ENCODE peak calls at places on chromosomes 6 and 20, in five cellular contexts. R, O, L, X and J are unnamed samples.

GRCh38 chr20:17647391-17648305 is 34.4 kb downstream of the RRBP1 start:
- DNase-seq in R (no peak), O (no peak), L (no peak), X (no peak), J (no peak)

GRCh38 chr20:34891166-34892062 is 15.0 kb downstream of the ACSS2 start:
- DNase-seq in R (no peak), O (peak), L (no peak), X (no peak), J (no peak)

GRCh38 chr6:26327450-26328264 is 37.3 kb upstream of the BTN3A2 start:
- DNase-seq in R (peak), O (peak), L (no peak), X (peak), J (peak)

GRCh38 chr6:78031228-78031627 is 378.4 kb downstream of the MEI4 start:
- DNase-seq in R (no peak), O (no peak), L (no peak), X (no peak), J (no peak)

GRCh38 chr6:47419621-47420020 is 58.0 kb upstream of the CD2AP start:
- DNase-seq in R (no peak), O (no peak), L (no peak), X (no peak), J (no peak)

GRCh38 chr6:156590482-156590881 is 186.7 kb upstream of the ARID1B start:
- DNase-seq in R (no peak), O (no peak), L (no peak), X (no peak), J (no peak)

GRCh38 chr6:13278991-13279390 is 49.3 kb downstream of the TBC1D7 start:
- DNase-seq in R (no peak), O (peak), L (no peak), X (no peak), J (no peak)

GRCh38 chr6:144519429-144519828 is 234.3 kb downstream of the UTRN start:
- DNase-seq in R (no peak), O (no peak), L (no peak), X (no peak), J (no peak)

GRCh38 chr6:91538622-91539021 is 951.8 kb upstream of the MAP3K7 start:
- DNase-seq in R (no peak), O (no peak), L (no peak), X (no peak), J (no peak)

GRCh38 chr6:144681334-144681733 is 396.2 kb downstream of the UTRN start:
- DNase-seq in R (no peak), O (no peak), L (no peak), X (no peak), J (no peak)

DNA sequence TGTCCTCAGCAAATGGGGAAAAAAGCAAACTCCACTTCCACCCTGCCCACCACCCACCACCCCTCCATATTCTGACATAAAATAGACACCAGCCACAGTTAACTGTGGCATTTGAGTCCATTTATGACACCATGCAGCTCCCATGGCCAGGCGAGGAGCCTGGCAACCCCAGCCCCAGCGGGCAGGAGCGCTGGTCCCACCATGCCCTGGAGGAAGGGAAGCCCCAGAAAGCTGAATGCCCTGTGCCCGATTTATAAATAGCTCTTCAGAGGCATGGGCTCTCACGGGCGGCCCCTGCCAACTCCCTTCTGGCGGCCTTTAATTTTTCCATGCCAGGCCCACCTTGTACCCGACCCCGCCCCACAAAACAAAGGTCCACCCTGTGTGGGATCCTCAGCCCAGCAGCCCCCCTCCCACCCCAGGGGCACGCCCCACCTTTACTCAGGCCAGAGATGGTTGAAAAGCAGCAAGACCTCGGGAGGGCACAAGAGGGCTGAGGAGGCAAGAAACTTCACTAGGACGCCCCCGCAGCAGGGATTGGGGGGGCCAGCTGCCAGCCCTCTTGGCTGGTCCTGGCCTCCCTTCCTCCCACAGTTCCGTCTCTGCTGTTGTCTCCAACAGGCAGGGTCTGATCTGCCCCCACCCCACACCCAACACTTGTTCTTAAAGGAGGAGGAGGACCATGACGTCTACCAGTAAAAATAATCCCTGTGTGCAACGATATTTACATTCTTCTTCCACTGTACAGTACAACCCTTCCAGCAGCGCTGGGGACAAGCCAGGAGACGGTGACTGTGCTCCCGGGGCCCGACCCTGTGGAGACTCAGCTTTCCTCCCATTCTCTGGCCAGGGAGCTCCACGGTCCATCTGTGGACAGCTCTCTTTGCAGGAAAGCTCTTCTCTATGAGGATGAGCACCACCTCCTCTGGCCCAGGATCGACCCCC is 115.6 kb upstream of the CDYL start:
- DNase-seq in R (no peak), O (no peak), L (no peak), X (no peak), J (no peak)
- TF ChIP-seq CTCF in R (no peak), O (no peak), L (no peak), X (no peak), J (no peak)

GRCh38 chr6:107077710-107078109 is 37.6 kb downstream of the BEND3 start:
- DNase-seq in R (no peak), O (no peak), L (no peak), X (no peak), J (no peak)

GRCh38 chr6:107079429-107079828 is 35.9 kb downstream of the BEND3 start:
- DNase-seq in R (no peak), O (no peak), L (no peak), X (no peak), J (no peak)

GRCh38 chr6:107083047-107083768 is 32.1 kb downstream of the BEND3 start:
- DNase-seq in R (no peak), O (no peak), L (no peak), X (no peak), J (no peak)

GRCh38 chr6:107082045-107082444 is 33.3 kb downstream of the BEND3 start:
- DNase-seq in R (no peak), O (no peak), L (no peak), X (no peak), J (no peak)

DNA sequence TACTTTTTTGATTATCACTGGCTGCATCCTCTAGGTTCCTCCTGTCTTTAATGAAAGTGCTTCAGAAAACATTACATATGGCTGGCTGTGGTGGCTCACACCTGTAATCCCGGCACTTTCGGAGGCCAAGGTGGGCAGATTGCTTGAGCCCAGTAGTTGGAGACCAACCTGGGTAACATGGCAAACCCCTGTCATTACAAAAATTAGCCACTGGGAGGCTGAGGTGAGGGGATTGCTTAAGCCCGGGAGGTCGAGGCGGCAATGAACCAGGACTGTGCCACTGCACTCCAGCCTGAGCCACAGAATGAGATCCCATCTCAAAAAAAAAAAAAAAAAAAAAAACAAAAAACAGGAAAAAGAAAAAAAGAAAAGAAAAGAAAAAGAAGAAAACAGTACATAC is 35.3 kb downstream of the BEND3 start:
- DNase-seq in R (no peak), O (no peak), L (no peak), X (no peak), J (no peak)
- TF ChIP-seq CTCF in R (peak), O (peak), L (no peak), X (no peak), J (peak)

DNA sequence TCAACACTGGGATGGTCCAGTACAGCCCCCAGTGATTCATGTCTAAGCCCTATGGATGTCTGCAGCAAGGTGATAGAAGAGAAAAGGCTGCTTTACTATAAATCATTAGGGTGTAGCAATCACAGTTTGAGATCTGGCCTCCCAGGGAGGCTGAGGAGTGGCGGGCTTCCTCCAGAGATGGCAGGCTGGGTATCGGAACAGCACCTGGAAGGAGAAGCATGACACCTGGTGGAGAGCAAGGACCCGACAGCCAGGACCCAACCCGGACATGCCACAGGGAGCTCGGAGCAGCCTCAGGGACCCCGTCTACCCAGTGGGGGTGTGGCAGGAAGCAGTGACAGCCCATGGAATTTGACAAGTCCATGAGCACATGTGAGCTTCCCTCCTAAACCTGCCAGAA is 114.8 kb upstream of the CD93 start:
- DNase-seq in R (peak), O (no peak), L (no peak), X (no peak), J (no peak)
- TF ChIP-seq CTCF in R (peak), O (peak), L (no peak), X (no peak), J (peak)

DNA sequence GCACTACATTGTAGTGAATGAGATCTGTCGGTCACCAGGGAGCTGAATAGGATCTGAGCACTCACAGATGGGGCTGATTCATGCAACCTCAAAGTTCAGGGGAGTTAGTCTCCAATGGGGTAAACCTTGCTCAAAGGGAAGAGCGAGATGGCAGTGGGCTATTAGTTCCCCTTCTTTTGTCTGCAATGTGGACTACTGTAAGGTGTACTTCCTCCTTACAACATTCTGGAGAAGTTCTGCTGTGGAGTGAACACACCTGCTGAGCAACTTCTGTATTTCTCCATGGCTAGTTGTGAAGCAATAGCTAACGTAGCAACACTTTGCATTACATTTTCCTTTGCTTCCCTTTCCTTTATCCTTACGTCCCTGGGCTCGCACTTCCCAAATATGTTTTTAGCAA is 134.3 kb upstream of the B3GAT2 start:
- DNase-seq in R (no peak), O (no peak), L (no peak), X (no peak), J (no peak)
- TF ChIP-seq CTCF in R (no peak), O (no peak), L (no peak), X (no peak), J (no peak)

GRCh38 chr6:79246891-79247290 is 12.4 kb upstream of the HMGN3 start:
- DNase-seq in R (no peak), O (no peak), L (no peak), X (no peak), J (no peak)

GRCh38 chr6:79249136-79249535 is 14.7 kb upstream of the HMGN3 start:
- DNase-seq in R (no peak), O (no peak), L (no peak), X (no peak), J (no peak)

GRCh38 chr6:79250559-79250958 is 16.1 kb upstream of the HMGN3 start:
- DNase-seq in R (no peak), O (no peak), L (no peak), X (no peak), J (no peak)

GRCh38 chr6:79250107-79250514 is 15.6 kb upstream of the HMGN3 start:
- DNase-seq in R (no peak), O (no peak), L (no peak), X (no peak), J (no peak)
- TF ChIP-seq CTCF in R (peak), O (peak), L (no peak), X (no peak), J (no peak)

GRCh38 chr6:42974919-42975505 is 4.0 kb downstream of the PEX6 start:
- DNase-seq in R (no peak), O (no peak), L (no peak), X (no peak), J (no peak)

GRCh38 chr6:42979523-42980177 is 669 bp upstream of the PEX6 start:
- DNase-seq in R (peak), O (peak), L (no peak), X (peak), J (no peak)

GRCh38 chr6:42981866-42982265 is 2.5 kb upstream of the PPP2R5D start:
- DNase-seq in R (no peak), O (no peak), L (no peak), X (no peak), J (no peak)

GRCh38 chr6:42978793-42979522 is at the start of gene PEX6:
- DNase-seq in R (peak), O (peak), L (peak), X (peak), J (peak)

DNA sequence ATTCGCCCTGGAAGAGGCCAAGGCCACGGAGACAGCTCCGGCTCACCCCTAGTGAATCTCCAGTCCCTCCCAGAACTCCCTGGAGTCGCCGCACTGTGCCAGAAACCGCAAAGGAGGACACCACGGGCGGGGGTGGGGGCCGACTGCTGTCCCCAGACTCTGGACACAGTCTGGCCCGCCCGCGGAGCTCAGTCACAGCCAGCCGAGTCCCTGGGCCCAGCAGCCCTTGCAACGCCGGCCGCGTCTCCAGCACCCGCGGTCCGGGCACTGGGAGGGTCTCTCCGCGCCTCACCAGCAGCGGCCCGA is 541 bp downstream of the PEX6 start:
- DNase-seq in R (no peak), O (no peak), L (no peak), X (no peak), J (no peak)
- TF ChIP-seq CTCF in R (no peak), O (no peak), L (no peak), X (no peak), J (no peak)

GRCh38 chr20:2340136-2340535 is 40.6 kb upstream of the TGM6 start:
- DNase-seq in R (no peak), O (no peak), L (no peak), X (no peak), J (no peak)
- TF ChIP-seq CTCF in R (no peak), O (no peak), L (no peak), X (no peak), J (no peak)

DNA sequence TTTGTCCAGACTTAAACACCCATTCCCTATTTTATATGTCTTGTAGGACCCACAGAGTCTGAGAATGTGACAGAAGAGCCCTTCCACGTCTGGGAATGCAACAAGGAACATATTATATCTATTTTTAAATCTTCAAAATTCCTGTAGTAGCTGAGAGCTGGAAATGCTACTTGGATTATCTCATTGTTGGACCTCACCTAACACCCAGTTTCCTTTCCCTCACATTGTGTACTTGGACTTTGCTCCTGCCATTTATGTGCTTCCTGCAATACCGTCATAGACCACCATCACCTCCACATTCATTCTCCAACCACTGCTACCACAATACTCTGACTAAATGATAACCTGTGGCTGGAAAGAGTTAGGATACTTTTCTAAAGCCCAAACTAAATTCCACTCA is 335.4 kb downstream of the COL12A1 start:
- DNase-seq in R (no peak), O (no peak), L (no peak), X (no peak), J (no peak)
- TF ChIP-seq CTCF in R (peak), O (peak), L (no peak), X (no peak), J (peak)

GRCh38 chr20:20594171-20594530 is 118.3 kb downstream of the RALGAPA2 start:
- DNase-seq in R (peak), O (peak), L (no peak), X (no peak), J (no peak)
- TF ChIP-seq CTCF in R (peak), O (peak), L (no peak), X (peak), J (peak)

DNA sequence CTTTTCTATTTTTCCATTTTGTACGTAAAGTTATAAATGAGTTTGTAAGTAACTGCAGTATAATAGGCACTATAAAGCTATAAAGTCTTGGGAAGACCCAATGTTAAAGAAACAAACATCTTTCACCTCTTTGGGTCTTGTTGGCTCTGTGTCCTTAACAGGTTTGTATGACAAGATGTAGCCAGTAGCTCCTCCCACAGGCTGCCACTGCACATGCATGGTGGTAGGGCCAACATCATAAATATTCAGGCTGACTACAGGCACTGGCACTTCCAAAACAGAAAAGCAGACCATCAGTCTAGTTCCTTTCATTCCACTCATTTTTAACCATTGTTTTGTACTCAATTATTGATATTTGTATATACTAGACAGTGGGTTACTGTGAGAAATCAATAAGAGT is 59.9 kb downstream of the COL12A1 start:
- DNase-seq in R (no peak), O (no peak), L (no peak), X (no peak), J (no peak)
- TF ChIP-seq CTCF in R (no peak), O (no peak), L (no peak), X (no peak), J (no peak)